ENCODE peak calls at places on chromosomes 2 and 18, in seven cellular contexts. D is endothelial cell of umbilical vein, X is HCT116, U is spleen, G is transverse colon, F is breast epithelium, L is stomach. M is an unnamed sample. For H3K4me1, the result is how much of the 10 kb centered on the place peaks cover.

GRCh38 chr2:189191766-189192165 is 12.2 kb upstream of the COL5A2 start:
- DNase-seq in D (no peak), X (no peak), U (no peak), G (no peak), F (no peak), L (no peak), M (no peak)

GRCh38 chr2:164014791-164015190 is 279.0 kb upstream of the FIGN start:
- DNase-seq in D (no peak), X (no peak), U (no peak), G (no peak), F (no peak), L (no peak), M (no peak)

GRCh38 chr2:202035941-202036372 is 2.3 kb downstream of the FZD7 start:
- DNase-seq in D (no peak), X (no peak), U (peak), G (no peak), F (no peak), L (no peak), M (no peak)

GRCh38 chr2:149329470-149330126 is 789 bp upstream of the LYPD6 start:
- DNase-seq in D (peak), X (peak), U (no peak), G (peak), F (no peak), L (peak), M (peak)

GRCh38 chr2:234468503-234468902 is 28.4 kb downstream of the ARL4C start:
- DNase-seq in D (no peak), X (no peak), U (no peak), G (no peak), F (no peak), L (no peak), M (no peak)

GRCh38 chr18:57439617-57439975 is 4.4 kb downstream of the ONECUT2 start:
- DNase-seq in D (no peak), X (no peak), U (no peak), G (no peak), F (no peak), L (no peak), M (no peak)

GRCh38 chr2:40896358-40896757 is 444.5 kb upstream of the SLC8A1 start:
- DNase-seq in D (no peak), X (no peak), U (no peak), G (no peak), F (no peak), L (no peak), M (no peak)

GRCh38 chr18:78903436-78904178 is 76.0 kb upstream of the SALL3 start:
- DNase-seq in D (no peak), X (no peak), U (peak), G (no peak), F (no peak), L (no peak), M (no peak)

GRCh38 chr2:179383975-179384374 is 119.3 kb upstream of the SESTD1 start:
- DNase-seq in D (no peak), X (no peak), U (no peak), G (no peak), F (no peak), L (no peak), M (no peak)

DNA sequence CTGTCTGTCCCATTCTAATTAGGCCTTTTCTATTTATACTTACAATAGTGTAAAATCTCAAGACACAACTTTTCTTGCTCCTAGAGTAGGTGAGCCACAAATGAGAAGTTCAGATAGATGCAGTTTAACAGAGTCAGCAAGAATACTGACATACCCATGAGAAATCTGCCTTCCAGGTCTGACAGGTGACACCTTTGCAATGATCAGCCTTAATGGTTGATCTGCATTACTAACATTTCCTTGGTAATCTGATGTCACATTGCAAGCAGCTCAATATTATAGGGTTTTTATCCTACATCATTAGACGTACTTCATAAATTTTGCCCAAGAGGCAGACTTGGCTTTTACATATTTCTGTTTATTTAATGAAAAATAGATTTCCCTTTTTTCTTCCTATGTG is 359.3 kb upstream of the VWC2L start:
- DNase-seq in D (no peak), X (no peak), U (no peak), G (no peak), F (no peak), L (no peak), M (no peak)
- H3K4me1 ChIP-seq in D (under half), X (under half), U (under half), G (under half), F (under half), L (under half), M (under half)

GRCh38 chr2:239546541-239546940 is 145.7 kb upstream of the HDAC4 start:
- DNase-seq in D (no peak), X (no peak), U (peak), G (no peak), F (peak), L (no peak), M (no peak)
- TF ChIP-seq POLR2AphosphoS5 in D (no peak), X (no peak), U (no peak), G (no peak), F (no peak), L (no peak), M (no peak)

GRCh38 chr2:147843864-147844690 is 752 bp upstream of the ACVR2A start:
- DNase-seq in D (peak), X (peak), U (peak), G (peak), F (peak), L (peak), M (peak)
- TF ChIP-seq POLR2A in D (no peak), X (no peak), U (peak), G (peak), F (no peak), L (no peak), M (peak)

DNA sequence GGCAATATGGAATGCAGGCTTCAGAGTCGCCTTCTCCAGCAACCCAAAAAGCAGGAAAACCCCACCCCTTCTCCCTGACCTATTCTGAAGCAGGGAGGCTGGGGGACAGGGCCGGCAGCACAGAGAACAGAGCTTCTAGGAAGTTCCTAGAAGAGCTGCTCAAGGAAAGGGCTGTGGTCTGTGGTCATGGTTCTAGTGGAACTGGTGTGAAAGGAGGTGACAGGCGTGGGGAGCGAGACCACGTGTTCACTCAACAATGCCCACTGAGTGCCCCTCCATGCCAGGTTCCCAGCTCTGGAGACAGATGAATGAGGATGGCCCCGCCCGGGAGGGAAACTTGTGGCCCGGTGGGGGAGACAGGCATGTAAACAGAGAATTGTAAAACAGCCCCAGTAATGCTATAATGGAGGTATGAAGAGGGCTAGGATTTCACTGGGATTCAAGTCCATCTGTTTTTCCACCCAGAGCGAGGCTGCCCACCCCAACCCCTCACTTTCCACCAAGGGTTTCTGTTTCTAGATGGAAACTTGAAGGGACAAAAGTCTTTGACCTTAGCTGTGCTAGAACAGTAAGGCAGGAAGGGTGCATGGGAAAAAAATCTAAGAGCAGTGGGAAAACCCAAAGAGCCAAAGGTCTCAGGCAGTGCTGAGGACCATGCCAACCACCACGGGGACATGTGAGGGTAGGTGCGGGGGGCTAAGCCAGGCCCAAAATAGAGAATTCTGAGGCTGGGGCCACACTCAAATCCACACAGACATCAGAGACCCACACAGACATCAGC is 71.8 kb downstream of the TNS1 start:
- DNase-seq in D (no peak), X (no peak), U (no peak), G (no peak), F (no peak), L (no peak), M (no peak)
- H3K4me1 ChIP-seq in D (under half), X (under half), U (half or more), G (half or more), F (under half), L (half or more), M (half or more)

DNA sequence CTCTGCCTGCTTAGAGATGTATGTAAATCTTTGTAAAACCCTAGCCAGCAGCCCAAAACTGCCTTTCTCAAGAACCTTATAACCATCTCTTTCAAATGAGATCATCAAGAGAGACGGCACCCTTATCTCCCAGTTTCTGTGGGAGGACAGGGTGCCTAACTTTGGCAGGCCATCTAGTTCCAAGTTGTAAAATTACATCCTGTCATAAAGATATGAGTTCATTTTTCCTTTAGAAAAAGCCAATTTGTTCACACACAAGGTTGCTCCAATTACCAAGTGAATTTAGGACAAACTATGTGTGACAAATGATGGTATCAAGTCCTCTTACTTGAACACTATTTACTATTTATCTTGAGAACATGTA is 65.3 kb downstream of the MEMO1 start:
- DNase-seq in D (peak), X (no peak), U (no peak), G (no peak), F (no peak), L (no peak), M (no peak)
- TF ChIP-seq POLR2AphosphoS5 in D (no peak), X (no peak), U (no peak), G (no peak), F (no peak), L (no peak), M (no peak)

GRCh38 chr2:144559681-144560080 is 39.8 kb upstream of the ZEB2 start:
- DNase-seq in D (no peak), X (no peak), U (no peak), G (no peak), F (no peak), L (no peak), M (no peak)

GRCh38 chr2:144559242-144559641 is 39.3 kb upstream of the ZEB2 start:
- DNase-seq in D (no peak), X (no peak), U (no peak), G (no peak), F (no peak), L (no peak), M (no peak)

GRCh38 chr2:144554811-144555210 is 34.9 kb upstream of the ZEB2 start:
- DNase-seq in D (no peak), X (no peak), U (no peak), G (no peak), F (no peak), L (no peak), M (no peak)

DNA sequence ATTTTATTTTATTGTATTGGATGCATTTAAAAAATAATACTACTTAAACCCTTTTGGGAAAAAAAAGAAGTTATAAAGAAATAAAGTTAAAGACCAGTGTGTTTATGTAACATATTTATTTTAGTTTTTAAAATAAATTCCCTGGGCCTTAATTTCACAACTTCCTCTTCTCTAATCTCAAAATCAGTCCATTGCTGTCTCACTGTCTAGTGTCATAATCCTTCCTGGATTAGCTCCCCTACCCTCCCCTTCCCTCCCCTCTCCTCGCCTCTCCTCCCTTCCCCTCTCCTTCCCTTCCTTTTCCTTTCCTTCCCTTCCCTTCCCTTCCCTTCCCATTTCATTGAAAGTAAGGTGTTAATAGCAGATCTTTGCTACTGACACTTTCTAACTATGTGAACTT is 40.3 kb upstream of the ZEB2 start:
- DNase-seq in D (no peak), X (no peak), U (no peak), G (no peak), F (no peak), L (no peak), M (no peak)
- TF ChIP-seq POLR2A in D (no peak), X (no peak), U (no peak), G (no peak), F (no peak), L (no peak), M (no peak)

GRCh38 chr2:150733219-150733618 is 245.8 kb upstream of the RND3 start:
- DNase-seq in D (no peak), X (no peak), U (no peak), G (no peak), F (no peak), L (no peak), M (no peak)
- H3K4me1 ChIP-seq in D (under half), X (under half), U (under half), G (under half), F (under half), L (under half), M (under half)

DNA sequence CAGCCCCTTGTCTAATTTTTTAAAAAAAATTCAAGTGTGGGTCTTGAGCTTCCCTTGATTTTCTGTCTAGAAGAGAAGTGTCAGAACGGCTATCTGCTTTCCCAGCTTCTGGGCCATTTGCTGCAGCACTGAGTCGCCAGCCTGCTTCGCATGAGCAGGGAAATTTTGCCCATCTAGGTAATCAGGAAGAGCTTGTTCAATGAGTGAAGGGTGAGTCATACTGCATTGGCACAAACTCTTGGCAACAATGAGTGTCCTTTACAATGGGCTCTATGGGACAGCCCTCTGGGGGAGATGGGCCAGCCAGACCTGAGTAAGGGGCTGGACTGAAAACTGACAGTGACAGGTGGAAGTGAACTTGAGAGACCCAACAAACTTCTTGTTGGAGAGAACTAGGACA is 2.4 kb upstream of the RNF144A start:
- DNase-seq in D (peak), X (peak), U (no peak), G (no peak), F (no peak), L (no peak), M (no peak)
- TF ChIP-seq POLR2AphosphoS5 in D (no peak), X (peak), U (peak), G (no peak), F (no peak), L (no peak), M (no peak)

GRCh38 chr2:32274289-32274688 is 3.4 kb upstream of the YIPF4 start:
- DNase-seq in D (no peak), X (no peak), U (no peak), G (no peak), F (no peak), L (no peak), M (no peak)

GRCh38 chr2:32277363-32277673 is 386 bp upstream of the YIPF4 start:
- DNase-seq in D (no peak), X (no peak), U (no peak), G (no peak), F (no peak), L (no peak), M (no peak)

GRCh38 chr2:32278476-32278853 is 761 bp downstream of the YIPF4 start:
- DNase-seq in D (peak), X (no peak), U (no peak), G (no peak), F (no peak), L (no peak), M (no peak)

GRCh38 chr2:32272279-32272678 is 5.4 kb upstream of the YIPF4 start:
- DNase-seq in D (no peak), X (no peak), U (no peak), G (no peak), F (no peak), L (no peak), M (no peak)

GRCh38 chr2:32277674-32278475 is at the start of gene YIPF4:
- DNase-seq in D (peak), X (peak), U (peak), G (peak), F (peak), L (peak), M (peak)
- TF ChIP-seq POLR2A in D (peak), X (peak), U (no peak), G (peak), F (peak), L (no peak), M (peak)

M was measured in upper lobe of left lung.